ENCODE peak calls at places on chromosomes 5 and 9, in five cellular contexts. L is GM20000, I is lower leg skin, R is T-helper 17 cell, J is HepG2. M is an unnamed sample.

GRCh38 chr9:5893591-5894236 is 3.0 kb downstream of the MLANA start:
- DNase-seq in R (no peak), I (no peak), L (no peak), J (peak; percentile 98), M (no peak)

GRCh38 chr5:103256178-103256577 is 2.4 kb upstream of the MACIR start:
- DNase-seq in R (no peak), J (peak; percentile 22), I (no peak), L (no peak), M (peak; percentile 30)

GRCh38 chr5:51185985-51186384 is 197.3 kb upstream of the ISL1 start:
- DNase-seq in R (no peak), J (no peak), L (no peak), I (no peak), M (no peak)

GRCh38 chr5:113574417-113574816 is 60.9 kb downstream of the YTHDC2 start:
- DNase-seq in L (no peak), R (no peak), J (no peak), I (no peak), M (no peak)

GRCh38 chr5:44814761-44815160 is 6.0 kb downstream of the MRPS30 start:
- DNase-seq in J (no peak), I (no peak), L (no peak), R (no peak), M (no peak)

GRCh38 chr5:174777545-174777944 is 53.2 kb downstream of the MSX2 start:
- DNase-seq in R (no peak), J (no peak), I (no peak), L (no peak), M (no peak)

GRCh38 chr9:70466976-70467551 is 52.6 kb upstream of the KLF9 start:
- DNase-seq in R (no peak), L (no peak), I (no peak), J (no peak), M (no peak)

GRCh38 chr9:114518599-114519022 is 13.3 kb upstream of the WHRN start:
- DNase-seq in I (no peak), L (peak; percentile 59), J (no peak), R (no peak), M (peak; percentile 31)

GRCh38 chr9:16928179-16928945 is 57.9 kb upstream of the BNC2 start:
- DNase-seq in I (no peak), J (no peak), R (no peak), L (no peak), M (no peak)

GRCh38 chr5:149853019-149853648 is 91.5 kb downstream of the PDE6A start:
- DNase-seq in R (no peak), L (peak; percentile 74), J (peak; percentile 58), I (peak; percentile 68), M (peak; percentile 73)

GRCh38 chr9:91572044-91572443 is 148.4 kb upstream of the NFIL3 start:
- DNase-seq in R (no peak), J (no peak), L (no peak), I (no peak), M (no peak)

GRCh38 chr5:36152324-36153298 is 700 bp downstream of the SKP2 start:
- DNase-seq in L (peak; percentile 9), R (no peak), I (no peak), J (no peak), M (peak; percentile 14)

GRCh38 chr9:105187781-105188180 is 56.7 kb upstream of the SLC44A1 start:
- DNase-seq in R (no peak), I (no peak), J (peak; percentile 15), L (no peak), M (no peak)

GRCh38 chr5:75601567-75601966 is 9.7 kb upstream of the ANKDD1B start:
- DNase-seq in I (no peak), J (no peak), L (no peak), R (no peak), M (no peak)

M was measured in small intestine.